ENCODE peak calls at places on chromosome 2, in seven cellular contexts. J is AG04450; W is activated T-helper 1 cell treated with anti-CD3 and anti-CD28 coated beads, Interleukin-12 subunit alpha, Interleukin-12 subunit beta, Interleukin-2, Interleukin-4 antibody, amounts not matched to agents 30 ng/mL and 10 ng/mL and 1 ng/mL, durations not matched to agents 14 hours and 24 hours and 36 hours; Q is MV-4-11; N is astrocyte of the hippocampus; F is GM06990; X is HL-60. V is an unnamed sample.

GRCh38 chr2:198162276-198162675 is 357.9 kb downstream of the PLCL1 start:
- DNase-seq in J (no peak), W (no peak), Q (no peak), N (no peak), F (no peak), X (no peak), V (no peak)

GRCh38 chr2:11286323-11286722 is 58.1 kb downstream of the ROCK2 start:
- DNase-seq in J (no peak), W (no peak), Q (no peak), N (no peak), F (no peak), X (no peak), V (no peak)

GRCh38 chr2:104502904-104503303 is 351.0 kb upstream of the POU3F3 start:
- DNase-seq in J (no peak), W (no peak), Q (no peak), N (peak), F (no peak), X (no peak), V (no peak)

GRCh38 chr2:237995036-237995435 is 28.2 kb downstream of the UBE2F start:
- DNase-seq in J (no peak), W (no peak), Q (peak), N (no peak), F (no peak), X (no peak), V (no peak)

GRCh38 chr2:60479226-60480088 is 74.0 kb downstream of the BCL11A start:
- DNase-seq in J (no peak), W (no peak), Q (no peak), N (no peak), F (no peak), X (no peak), V (no peak)

GRCh38 chr2:150387586-150388288 is 99.7 kb downstream of the RND3 start:
- DNase-seq in J (no peak), W (no peak), Q (no peak), N (no peak), F (no peak), X (no peak), V (no peak)

GRCh38 chr2:85792783-85793441 is 39.1 kb downstream of the ATOH8 start:
- DNase-seq in J (peak), W (no peak), Q (no peak), N (peak), F (no peak), X (no peak), V (no peak)

GRCh38 chr2:231395188-231396057 is at the start of gene B3GNT7:
- DNase-seq in J (no peak), W (no peak), Q (peak), N (no peak), F (peak), X (peak), V (no peak)

GRCh38 chr2:204109681-204110080 is 173.1 kb downstream of the ICOS start:
- DNase-seq in J (no peak), W (no peak), Q (no peak), N (no peak), F (no peak), X (no peak), V (peak)

GRCh38 chr2:136424112-136424511 is 306.2 kb upstream of the CXCR4 start:
- DNase-seq in J (no peak), W (no peak), Q (no peak), N (no peak), F (no peak), X (no peak), V (no peak)

GRCh38 chr2:9753276-9753600 is 90.0 kb upstream of the TAF1B start:
- DNase-seq in J (peak), W (peak), Q (peak), N (peak), F (peak), X (peak), V (peak)

GRCh38 chr2:223644116-223644515 is 42.0 kb upstream of the SCG2 start:
- DNase-seq in J (no peak), W (no peak), Q (no peak), N (no peak), F (no peak), X (no peak), V (no peak)

GRCh38 chr2:118044849-118045248 is 31.0 kb upstream of the CCDC93 start:
- DNase-seq in J (no peak), W (no peak), Q (no peak), N (no peak), F (no peak), X (no peak), V (no peak)

GRCh38 chr2:238331916-238332315 is 11.6 kb downstream of the TRAF3IP1 start:
- DNase-seq in J (no peak), W (no peak), Q (no peak), N (no peak), F (no peak), X (no peak), V (no peak)

GRCh38 chr2:158651358-158652057 is 143.6 kb upstream of the DAPL1 start:
- DNase-seq in J (no peak), W (no peak), Q (no peak), N (no peak), F (no peak), X (no peak), V (no peak)

GRCh38 chr2:155060906-155061305 is 362.4 kb downstream of the KCNJ3 start:
- DNase-seq in J (no peak), W (no peak), Q (no peak), N (no peak), F (no peak), X (no peak), V (no peak)

GRCh38 chr2:16135913-16136310 is 195.6 kb downstream of the MYCN start:
- DNase-seq in J (no peak), W (no peak), Q (no peak), N (no peak), F (no peak), X (no peak), V (no peak)

GRCh38 chr2:25618676-25619075 is 54.7 kb downstream of the DTNB start:
- DNase-seq in J (no peak), W (no peak), Q (no peak), N (peak), F (no peak), X (no peak), V (no peak)

GRCh38 chr2:45826889-45827635 is 175.6 kb downstream of the PRKCE start:
- DNase-seq in J (no peak), W (no peak), Q (peak), N (peak), F (no peak), X (no peak), V (no peak)

GRCh38 chr2:29011650-29012060 is 30.6 kb downstream of the TOGARAM2 start:
- DNase-seq in J (no peak), W (peak), Q (peak), N (peak), F (no peak), X (peak), V (no peak)

V was measured in T-helper 2 cell treated with Interferon-gamma antibody and Interleukin-4, amounts not matched to agents 5 μg/mL and 100 μg/mL, for 36 hours.